ENCODE peak calls at places on chromosomes 13 and 19, in eight cellular contexts. One of them, this sample, is unnamed. For H3K9me2, the result is how much of the 10 kb centered on the place peaks cover.

GRCh38 chr19:4052993-4053422 is 13.7 kb downstream of the ZBTB7A start:
- DNase-seq in HCT116: no peak
- DNase-seq in GM23248: no peak
- DNase-seq in SK-N-SH: no peak
- DNase-seq in PC-3: peak
- DNase-seq in hepatocyte: no peak
- DNase-seq in GM23338: no peak
- DNase-seq in MM.1S: no peak
- DNase-seq in this sample: no peak

GRCh38 chr19:43310221-43310620 is 40.9 kb upstream of the PSG9 start:
- DNase-seq in HCT116: no peak
- DNase-seq in GM23248: no peak
- DNase-seq in SK-N-SH: no peak
- DNase-seq in PC-3: peak
- DNase-seq in hepatocyte: no peak
- DNase-seq in GM23338: no peak
- DNase-seq in MM.1S: no peak
- DNase-seq in this sample: no peak

GRCh38 chr19:18020212-18021067 is 12.5 kb downstream of the ARRDC2 start:
- DNase-seq in HCT116: no peak
- DNase-seq in GM23248: peak
- DNase-seq in SK-N-SH: peak
- DNase-seq in PC-3: no peak
- DNase-seq in hepatocyte: peak
- DNase-seq in GM23338: no peak
- DNase-seq in MM.1S: no peak
- DNase-seq in this sample: no peak

GRCh38 chr13:93216122-93216521 is 10.5 kb upstream of the GPC6 start:
- DNase-seq in HCT116: no peak
- DNase-seq in GM23248: no peak
- DNase-seq in SK-N-SH: no peak
- DNase-seq in PC-3: no peak
- DNase-seq in hepatocyte: no peak
- DNase-seq in GM23338: peak
- DNase-seq in MM.1S: no peak
- DNase-seq in this sample: no peak

GRCh38 chr13:78323848-78324247 is 279.5 kb downstream of the POU4F1 start:
- DNase-seq in HCT116: no peak
- DNase-seq in GM23248: no peak
- DNase-seq in SK-N-SH: no peak
- DNase-seq in PC-3: peak
- DNase-seq in hepatocyte: no peak
- DNase-seq in GM23338: no peak
- DNase-seq in MM.1S: no peak
- DNase-seq in this sample: no peak

GRCh38 chr19:12786149-12786870 is 5.0 kb upstream of the JUNB start:
- DNase-seq in HCT116: no peak
- DNase-seq in GM23248: no peak
- DNase-seq in SK-N-SH: peak
- DNase-seq in PC-3: peak
- DNase-seq in hepatocyte: no peak
- DNase-seq in GM23338: no peak
- DNase-seq in MM.1S: no peak
- DNase-seq in this sample: no peak

GRCh38 chr13:28324181-28324789 is 170.6 kb downstream of the FLT1 start:
- DNase-seq in HCT116: peak
- DNase-seq in GM23248: peak
- DNase-seq in SK-N-SH: peak
- DNase-seq in PC-3: peak
- DNase-seq in hepatocyte: peak
- DNase-seq in GM23338: peak
- DNase-seq in MM.1S: peak
- DNase-seq in this sample: peak

GRCh38 chr13:25217023-25217909 is 45.2 kb upstream of the AMER2 start:
- DNase-seq in HCT116: no peak
- DNase-seq in GM23248: peak
- DNase-seq in SK-N-SH: no peak
- DNase-seq in PC-3: peak
- DNase-seq in hepatocyte: no peak
- DNase-seq in GM23338: no peak
- DNase-seq in MM.1S: no peak
- DNase-seq in this sample: no peak

GRCh38 chr13:29255567-29255966 is 339.9 kb downstream of the SLC7A1 start:
- DNase-seq in HCT116: no peak
- DNase-seq in GM23248: no peak
- DNase-seq in SK-N-SH: no peak
- DNase-seq in PC-3: no peak
- DNase-seq in hepatocyte: no peak
- DNase-seq in GM23338: no peak
- DNase-seq in MM.1S: no peak
- DNase-seq in this sample: no peak

GRCh38 chr13:44759222-44759721 is 183.1 kb upstream of the TSC22D1 start:
- DNase-seq in HCT116: no peak
- DNase-seq in GM23248: peak
- DNase-seq in SK-N-SH: no peak
- DNase-seq in PC-3: no peak
- DNase-seq in hepatocyte: peak
- DNase-seq in GM23338: no peak
- DNase-seq in MM.1S: no peak
- DNase-seq in this sample: no peak

GRCh38 chr19:15913384-15913783 is 15.5 kb upstream of the CYP4F2 start:
- DNase-seq in HCT116: no peak
- DNase-seq in GM23248: no peak
- DNase-seq in SK-N-SH: no peak
- DNase-seq in PC-3: no peak
- DNase-seq in hepatocyte: no peak
- DNase-seq in GM23338: no peak
- DNase-seq in MM.1S: no peak
- DNase-seq in this sample: no peak

GRCh38 chr19:17869114-17869608 is 2.6 kb upstream of the SLC5A5 start:
- DNase-seq in HCT116: no peak
- DNase-seq in GM23248: no peak
- DNase-seq in SK-N-SH: peak
- DNase-seq in PC-3: no peak
- DNase-seq in hepatocyte: no peak
- DNase-seq in GM23338: peak
- DNase-seq in MM.1S: no peak
- DNase-seq in this sample: no peak

GRCh38 chr13:37954191-37954590 is 84.6 kb upstream of the TRPC4 start:
- DNase-seq in HCT116: no peak
- DNase-seq in GM23248: no peak
- DNase-seq in SK-N-SH: no peak
- DNase-seq in PC-3: peak
- DNase-seq in hepatocyte: no peak
- DNase-seq in GM23338: no peak
- DNase-seq in MM.1S: no peak
- DNase-seq in this sample: no peak

GRCh38 chr13:35826626-35827254 is 304.4 kb downstream of the DCLK1 start:
- DNase-seq in HCT116: peak
- DNase-seq in GM23248: no peak
- DNase-seq in SK-N-SH: no peak
- DNase-seq in PC-3: no peak
- DNase-seq in hepatocyte: no peak
- DNase-seq in GM23338: peak
- DNase-seq in MM.1S: no peak
- DNase-seq in this sample: peak

GRCh38 chr13:20546559-20546958 is 20.4 kb upstream of the IFT88 start:
- DNase-seq in HCT116: no peak
- DNase-seq in GM23248: no peak
- DNase-seq in SK-N-SH: no peak
- DNase-seq in PC-3: no peak
- DNase-seq in hepatocyte: no peak
- DNase-seq in GM23338: no peak
- DNase-seq in MM.1S: peak
- DNase-seq in this sample: no peak

GRCh38 chr19:16368385-16369305 is 44.0 kb downstream of the KLF2 start:
- DNase-seq in HCT116: no peak
- DNase-seq in GM23248: no peak
- DNase-seq in SK-N-SH: no peak
- DNase-seq in PC-3: no peak
- DNase-seq in hepatocyte: peak
- DNase-seq in GM23338: no peak
- DNase-seq in MM.1S: no peak
- DNase-seq in this sample: no peak

GRCh38 chr19:15812059-15812722 is 3.3 kb downstream of the OR10H1 start:
- DNase-seq in HCT116: peak
- DNase-seq in GM23248: no peak
- DNase-seq in SK-N-SH: no peak
- DNase-seq in PC-3: peak
- DNase-seq in hepatocyte: no peak
- DNase-seq in GM23338: no peak
- DNase-seq in MM.1S: no peak
- DNase-seq in this sample: no peak

GRCh38 chr13:20174656-20175405 is 14.0 kb upstream of the GJA3 start:
- DNase-seq in HCT116: peak
- DNase-seq in GM23248: peak
- DNase-seq in SK-N-SH: no peak
- DNase-seq in PC-3: peak
- DNase-seq in hepatocyte: peak
- DNase-seq in GM23338: no peak
- DNase-seq in MM.1S: peak
- DNase-seq in this sample: no peak

GRCh38 chr19:10961763-10962536 is 1.1 kb downstream of the SMARCA4 start:
- DNase-seq in HCT116: no peak
- DNase-seq in GM23248: peak
- DNase-seq in SK-N-SH: no peak
- DNase-seq in PC-3: peak
- DNase-seq in hepatocyte: no peak
- DNase-seq in GM23338: no peak
- DNase-seq in MM.1S: no peak
- DNase-seq in this sample: peak

GRCh38 chr19:50831026-50831396 is 2.4 kb downstream of the KLK15 start:
- DNase-seq in HCT116: no peak
- DNase-seq in GM23248: no peak
- DNase-seq in SK-N-SH: no peak
- DNase-seq in PC-3: no peak
- DNase-seq in hepatocyte: no peak
- DNase-seq in GM23338: no peak
- DNase-seq in MM.1S: no peak
- DNase-seq in this sample: no peak
- TF ChIP-seq EZH2phosphoT487 in HCT116: no peak
- TF ChIP-seq EZH2phosphoT487 in GM23248: no peak
- TF ChIP-seq EZH2phosphoT487 in SK-N-SH: no peak
- TF ChIP-seq EZH2phosphoT487 in PC-3: no peak
- TF ChIP-seq EZH2phosphoT487 in hepatocyte: no peak
- TF ChIP-seq EZH2phosphoT487 in GM23338: no peak
- TF ChIP-seq EZH2phosphoT487 in MM.1S: no peak
- TF ChIP-seq EZH2phosphoT487 in this sample: no peak

GRCh38 chr13:33771296-33771695 is 46.7 kb upstream of the RFC3 start:
- DNase-seq in HCT116: no peak
- DNase-seq in GM23248: no peak
- DNase-seq in SK-N-SH: no peak
- DNase-seq in PC-3: no peak
- DNase-seq in hepatocyte: no peak
- DNase-seq in GM23338: no peak
- DNase-seq in MM.1S: no peak
- DNase-seq in this sample: no peak

GRCh38 chr13:33776510-33776909 is 41.4 kb upstream of the RFC3 start:
- DNase-seq in HCT116: no peak
- DNase-seq in GM23248: no peak
- DNase-seq in SK-N-SH: no peak
- DNase-seq in PC-3: no peak
- DNase-seq in hepatocyte: no peak
- DNase-seq in GM23338: no peak
- DNase-seq in MM.1S: no peak
- DNase-seq in this sample: no peak

GRCh38 chr13:33775339-33776108 is 42.4 kb upstream of the RFC3 start:
- DNase-seq in HCT116: no peak
- DNase-seq in GM23248: no peak
- DNase-seq in SK-N-SH: no peak
- DNase-seq in PC-3: no peak
- DNase-seq in hepatocyte: no peak
- DNase-seq in GM23338: peak
- DNase-seq in MM.1S: no peak
- DNase-seq in this sample: no peak
- H3K9me2 ChIP-seq in HCT116: under half
- H3K9me2 ChIP-seq in GM23248: under half
- H3K9me2 ChIP-seq in SK-N-SH: under half
- H3K9me2 ChIP-seq in PC-3: under half
- H3K9me2 ChIP-seq in hepatocyte: under half
- H3K9me2 ChIP-seq in GM23338: under half
- H3K9me2 ChIP-seq in MM.1S: under half
- H3K9me2 ChIP-seq in this sample: under half

DNA sequence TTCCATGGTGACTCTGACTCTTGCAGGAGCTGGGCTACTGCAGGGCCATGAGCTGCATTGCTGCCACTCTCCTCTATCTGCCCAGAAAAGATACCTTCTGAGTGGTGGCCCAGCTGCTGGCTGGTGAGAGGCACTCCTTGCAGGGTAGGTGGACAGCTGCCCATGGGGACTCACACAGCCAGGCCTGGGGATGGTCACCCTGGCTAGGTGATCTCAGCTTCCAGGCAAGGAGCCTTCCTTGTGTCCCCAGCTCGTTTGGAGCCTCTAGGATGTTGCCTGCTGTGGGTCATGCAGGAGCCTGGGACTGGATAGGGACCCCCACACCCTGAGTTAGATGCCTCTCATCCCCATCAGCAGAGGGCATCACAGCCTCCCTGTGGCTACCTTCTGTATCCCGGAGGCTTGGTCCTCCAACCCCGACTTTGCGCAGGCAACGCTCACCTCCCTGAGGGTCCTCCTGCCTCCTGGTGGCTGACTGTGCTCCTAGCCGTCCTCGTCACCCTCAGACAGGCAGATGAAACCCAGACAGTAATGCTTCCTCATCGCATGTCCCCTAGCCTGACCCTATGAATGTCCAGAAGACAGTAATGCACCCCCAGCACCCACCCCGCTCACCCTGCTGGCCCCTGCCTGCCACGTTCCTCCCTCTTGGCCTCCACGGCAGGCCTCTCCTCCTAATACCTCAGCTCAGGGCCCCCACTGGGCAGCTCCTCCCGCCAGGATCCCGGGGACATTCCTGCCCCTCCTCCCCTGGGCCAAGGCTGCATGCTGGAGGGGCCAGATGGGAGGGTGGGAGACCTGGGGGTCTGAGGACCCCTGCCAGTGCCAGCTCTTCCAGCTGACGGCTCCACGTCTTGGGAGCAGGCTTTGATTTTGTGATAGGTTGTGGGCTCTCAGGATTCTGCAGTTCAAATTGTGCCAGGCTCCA is 13.6 kb upstream of the ZNF14 start:
- DNase-seq in HCT116: no peak
- DNase-seq in GM23248: no peak
- DNase-seq in SK-N-SH: peak
- DNase-seq in PC-3: no peak
- DNase-seq in hepatocyte: no peak
- DNase-seq in GM23338: peak
- DNase-seq in MM.1S: no peak
- DNase-seq in this sample: no peak
- TF ChIP-seq EZH2phosphoT487 in HCT116: no peak
- TF ChIP-seq EZH2phosphoT487 in GM23248: no peak
- TF ChIP-seq EZH2phosphoT487 in SK-N-SH: no peak
- TF ChIP-seq EZH2phosphoT487 in PC-3: no peak
- TF ChIP-seq EZH2phosphoT487 in hepatocyte: no peak
- TF ChIP-seq EZH2phosphoT487 in GM23338: no peak
- TF ChIP-seq EZH2phosphoT487 in MM.1S: no peak
- TF ChIP-seq EZH2phosphoT487 in this sample: no peak

DNA sequence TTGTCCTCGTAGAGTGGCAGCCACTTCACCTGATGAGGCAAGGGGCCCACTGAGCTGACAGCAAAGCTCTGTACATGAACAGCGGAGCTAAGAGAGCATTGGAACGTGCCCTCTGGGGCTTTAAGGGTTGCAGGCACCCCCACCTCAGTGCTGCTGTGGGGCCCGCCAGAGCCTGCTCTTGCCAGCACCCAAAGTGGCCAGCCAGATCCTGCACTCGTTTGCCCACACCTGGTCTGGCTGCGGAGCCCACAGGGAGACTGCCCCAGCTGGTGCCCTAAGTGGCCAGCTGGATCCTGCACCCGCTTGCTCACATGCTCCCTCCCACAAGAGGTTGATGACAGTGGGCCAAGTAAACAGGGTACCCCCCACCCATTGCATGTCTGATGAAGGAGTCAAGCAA is 783.4 kb upstream of the MIR17HG start:
- DNase-seq in HCT116: no peak
- DNase-seq in GM23248: no peak
- DNase-seq in SK-N-SH: no peak
- DNase-seq in PC-3: no peak
- DNase-seq in hepatocyte: no peak
- DNase-seq in GM23338: no peak
- DNase-seq in MM.1S: no peak
- DNase-seq in this sample: no peak
- H3K9me2 ChIP-seq in HCT116: under half
- H3K9me2 ChIP-seq in GM23248: under half
- H3K9me2 ChIP-seq in SK-N-SH: under half
- H3K9me2 ChIP-seq in PC-3: under half
- H3K9me2 ChIP-seq in hepatocyte: under half
- H3K9me2 ChIP-seq in GM23338: under half
- H3K9me2 ChIP-seq in MM.1S: under half
- H3K9me2 ChIP-seq in this sample: under half